ENCODE peak calls at places on chromosomes 7 and 10, in six cellular contexts. S is iPS-NIHi11; O is effector memory CD8-positive, alpha-beta T cell; U is spleen; W is activated T-cell treated with anti-CD3 and anti-CD28 coated beads for 24 hours; D is EL. E is an unnamed sample.

GRCh38 chr10:99711129-99711719 is 20.7 kb downstream of the COX15 start:
- DNase-seq in D (peak), U (no peak), O (peak), S (peak), W (no peak), E (peak)

GRCh38 chr10:122034149-122034756 is 45.3 kb downstream of the TACC2 start:
- DNase-seq in W (no peak), D (peak), U (peak), O (no peak), S (no peak), E (no peak)

GRCh38 chr10:74991435-74991834 is 120.0 kb upstream of the SAMD8 start:
- DNase-seq in O (no peak), W (no peak), D (peak), U (no peak), S (peak), E (no peak)

GRCh38 chr10:33223326-33224014 is 111.0 kb downstream of the NRP1 start:
- DNase-seq in U (no peak), O (no peak), W (no peak), S (no peak), D (no peak), E (no peak)

GRCh38 chr10:124095096-124095495 is 1.7 kb upstream of the CHST15 start:
- DNase-seq in U (no peak), W (no peak), O (no peak), D (no peak), S (no peak), E (no peak)

GRCh38 chr7:144834516-144835165 is 1.2 kb downstream of the TPK1 start:
- DNase-seq in U (no peak), D (no peak), S (no peak), W (no peak), O (peak), E (peak)

GRCh38 chr10:119693262-119693957 is 32.4 kb upstream of the INPP5F start:
- DNase-seq in U (no peak), D (no peak), W (no peak), O (no peak), S (no peak), E (no peak)

GRCh38 chr7:86914468-86915054 is 144.9 kb downstream of the ELAPOR2 start:
- DNase-seq in S (no peak), W (no peak), O (no peak), U (no peak), D (peak), E (no peak)

GRCh38 chr10:11869743-11870460 is 46.7 kb downstream of the PROSER2 start:
- DNase-seq in D (no peak), O (no peak), W (no peak), U (peak), S (no peak), E (no peak)

GRCh38 chr7:2168612-2169312 is 64.0 kb downstream of the MAD1L1 start:
- DNase-seq in O (no peak), D (no peak), U (no peak), W (no peak), S (peak), E (no peak)

GRCh38 chr7:46290374-46291061 is 369.4 kb upstream of the IGFBP3 start:
- DNase-seq in O (no peak), S (no peak), D (no peak), U (no peak), W (no peak), E (no peak)

GRCh38 chr10:22135591-22135990 is 82.2 kb downstream of the EBLN1 start:
- DNase-seq in W (no peak), D (no peak), U (no peak), S (no peak), O (no peak), E (no peak)

GRCh38 chr7:102991540-102992214 is 78.9 kb downstream of the LRRC17 start:
- DNase-seq in W (no peak), S (no peak), O (no peak), D (peak), U (no peak), E (no peak)

GRCh38 chr10:69505636-69506318 is 54.5 kb downstream of the TSPAN15 start:
- DNase-seq in S (no peak), W (no peak), O (no peak), D (no peak), U (peak), E (no peak)

GRCh38 chr7:90473819-90474218 is 4.4 kb downstream of the PTTG1IP2 start:
- DNase-seq in O (no peak), U (no peak), S (no peak), D (no peak), W (no peak), E (no peak)

GRCh38 chr10:30709229-30709628 is 79.7 kb upstream of the LYZL2 start:
- DNase-seq in O (no peak), U (no peak), S (peak), W (no peak), D (no peak), E (no peak)

GRCh38 chr7:8627322-8627721 is 193.9 kb downstream of the NXPH1 start:
- DNase-seq in U (no peak), O (no peak), D (no peak), W (no peak), S (no peak), E (no peak)

GRCh38 chr7:55185321-55185802 is 166.5 kb downstream of the EGFR start:
- DNase-seq in W (no peak), S (no peak), D (peak), U (no peak), O (no peak), E (no peak)

GRCh38 chr10:86678999-86679792 is 10.9 kb downstream of the LDB3 start:
- DNase-seq in S (no peak), O (no peak), W (no peak), D (no peak), U (no peak), E (no peak)

GRCh38 chr7:104272767-104273384 is 55.5 kb upstream of the LHFPL3 start:
- DNase-seq in S (peak), D (peak), W (no peak), U (no peak), O (no peak), E (no peak)

GRCh38 chr7:158740657-158741293 is 36.2 kb upstream of the NCAPG2 start:
- DNase-seq in U (no peak), O (no peak), D (peak), S (no peak), W (no peak), E (no peak)

GRCh38 chr10:62413048-62413447 is 38.9 kb downstream of the ZNF365 start:
- DNase-seq in D (no peak), U (no peak), O (no peak), W (no peak), S (no peak), E (no peak)

GRCh38 chr7:56174346-56175085 is 58.3 kb upstream of the NUPR2 start:
- DNase-seq in W (no peak), D (no peak), U (peak), O (no peak), S (no peak), E (no peak)

GRCh38 chr7:30938435-30939316 is 25.1 kb upstream of the GHRHR start:
- DNase-seq in W (peak), S (peak), O (peak), D (peak), U (peak), E (peak)

GRCh38 chr7:40507166-40507565 is 372.4 kb downstream of the SUGCT start:
- DNase-seq in U (no peak), S (peak), O (no peak), D (no peak), W (no peak), E (no peak)

GRCh38 chr7:73631558-73631957 is 7.2 kb upstream of the MLXIPL start:
- DNase-seq in O (no peak), U (no peak), D (no peak), W (no peak), S (no peak), E (no peak)

GRCh38 chr10:10055656-10056445 is 961.8 kb upstream of the CELF2 start:
- DNase-seq in O (no peak), S (no peak), W (no peak), U (no peak), D (peak), E (no peak)

GRCh38 chr10:73887038-73888015 is 13.0 kb upstream of the CAMK2G start:
- DNase-seq in S (no peak), D (peak), U (no peak), W (no peak), O (no peak), E (no peak)

GRCh38 chr7:99714171-99714570 is 20.8 kb downstream of the CYP3A7 start:
- DNase-seq in S (no peak), U (no peak), D (no peak), O (no peak), W (no peak), E (no peak)

GRCh38 chr10:35386594-35387174 is 50.4 kb downstream of the CCNY start:
- DNase-seq in S (no peak), W (no peak), O (no peak), D (peak), U (no peak), E (no peak)

GRCh38 chr7:130506358-130506757 is 14.5 kb downstream of the MEST start:
- DNase-seq in O (no peak), W (no peak), U (no peak), S (no peak), D (no peak), E (no peak)

GRCh38 chr7:36490335-36490940 is 100.8 kb downstream of the ANLN start:
- DNase-seq in O (no peak), D (no peak), U (no peak), S (no peak), W (no peak), E (no peak)

GRCh38 chr7:13991791-13992620 is 2.5 kb upstream of the ETV1 start:
- DNase-seq in W (no peak), O (no peak), D (peak), U (no peak), S (no peak), E (no peak)

GRCh38 chr7:76428868-76429805 is 4.4 kb downstream of the ZP3 start:
- DNase-seq in O (no peak), D (peak), W (no peak), U (no peak), S (no peak), E (no peak)

GRCh38 chr7:22821702-22822485 is 755 bp downstream of the TOMM7 start:
- DNase-seq in O (no peak), W (no peak), U (no peak), S (no peak), D (peak), E (no peak)

GRCh38 chr10:86169066-86169465 is 197.5 kb downstream of the GRID1 start:
- DNase-seq in S (no peak), W (no peak), U (no peak), D (no peak), O (no peak), E (no peak)